ENCODE peak calls at places on chromosomes 16 and 17, in seven cellular contexts. O is heart right ventricle, T is foreskin fibroblast, Y is cardiac fibroblast, J is neural progenitor cell, U is A549, B is GM12878. E is an unnamed sample.

GRCh38 chr17:82881900-82882714 is 42.3 kb upstream of the ZNF750 start:
- DNase-seq in T (no peak), O (no peak), Y (no peak), U (no peak), J (no peak), B (no peak), E (no peak)

GRCh38 chr17:28828294-28829040 is 14.1 kb downstream of the FAM222B start:
- DNase-seq in U (no peak), Y (peak; percentile 68), O (no peak), J (no peak), B (no peak), T (peak; percentile 46), E (no peak)

GRCh38 chr17:6910987-6911603 is 79.6 kb upstream of the TEKT1 start:
- DNase-seq in T (peak; percentile 71), J (peak; percentile 62), B (no peak), O (no peak), U (peak; percentile 56), Y (peak; percentile 69), E (peak; percentile 55)

GRCh38 chr17:68585643-68586042 is 15.5 kb downstream of the FAM20A start:
- DNase-seq in B (no peak), J (no peak), T (no peak), Y (no peak), O (no peak), U (no peak), E (peak; percentile 58)

GRCh38 chr17:80029235-80029974 is 6.3 kb downstream of the TBC1D16 start:
- DNase-seq in O (peak; percentile 82), Y (peak; percentile 90), B (no peak), U (no peak), T (peak; percentile 94), J (no peak), E (peak; percentile 20)

GRCh38 chr17:75074532-75074931 is 13.2 kb upstream of the SLC16A5 start:
- DNase-seq in T (no peak), U (no peak), J (no peak), Y (no peak), B (no peak), O (no peak), E (no peak)

GRCh38 chr17:59361386-59361785 is 29.9 kb downstream of the YPEL2 start:
- DNase-seq in Y (peak; percentile 96), B (no peak), T (peak; percentile 93), J (no peak), U (no peak), O (no peak), E (peak; percentile 36)

GRCh38 chr17:44198721-44199552 is 747 bp downstream of the ATXN7L3 start:
- DNase-seq in Y (peak; percentile 42), J (peak; percentile 89), B (no peak), T (peak; percentile 72), U (peak; percentile 85), O (peak; percentile 60), E (peak; percentile 53)

GRCh38 chr16:71399801-71400563 is 41.5 kb downstream of the CALB2 start:
- DNase-seq in B (no peak), O (no peak), Y (no peak), U (no peak), J (no peak), T (no peak), E (no peak)

GRCh38 chr17:15261063-15261817 is 3.9 kb downstream of the PMP22 start:
- DNase-seq in J (peak; percentile 85), U (peak; percentile 87), Y (peak; percentile 65), B (no peak), T (peak; percentile 80), O (peak; percentile 46), E (no peak)

GRCh38 chr17:47170710-47171109 is 18.4 kb downstream of the CDC27 start:
- DNase-seq in U (no peak), B (no peak), J (no peak), T (no peak), O (no peak), Y (no peak), E (no peak)

GRCh38 chr17:19343671-19344151 is 18.8 kb downstream of the B9D1 start:
- DNase-seq in Y (no peak), T (no peak), O (no peak), U (no peak), B (no peak), J (no peak), E (no peak)

GRCh38 chr17:48723555-48724239 is 712 bp downstream of the PRAC2 start:
- DNase-seq in T (peak; percentile 63), Y (no peak), B (no peak), U (no peak), O (no peak), J (peak; percentile 59), E (no peak)

DNA sequence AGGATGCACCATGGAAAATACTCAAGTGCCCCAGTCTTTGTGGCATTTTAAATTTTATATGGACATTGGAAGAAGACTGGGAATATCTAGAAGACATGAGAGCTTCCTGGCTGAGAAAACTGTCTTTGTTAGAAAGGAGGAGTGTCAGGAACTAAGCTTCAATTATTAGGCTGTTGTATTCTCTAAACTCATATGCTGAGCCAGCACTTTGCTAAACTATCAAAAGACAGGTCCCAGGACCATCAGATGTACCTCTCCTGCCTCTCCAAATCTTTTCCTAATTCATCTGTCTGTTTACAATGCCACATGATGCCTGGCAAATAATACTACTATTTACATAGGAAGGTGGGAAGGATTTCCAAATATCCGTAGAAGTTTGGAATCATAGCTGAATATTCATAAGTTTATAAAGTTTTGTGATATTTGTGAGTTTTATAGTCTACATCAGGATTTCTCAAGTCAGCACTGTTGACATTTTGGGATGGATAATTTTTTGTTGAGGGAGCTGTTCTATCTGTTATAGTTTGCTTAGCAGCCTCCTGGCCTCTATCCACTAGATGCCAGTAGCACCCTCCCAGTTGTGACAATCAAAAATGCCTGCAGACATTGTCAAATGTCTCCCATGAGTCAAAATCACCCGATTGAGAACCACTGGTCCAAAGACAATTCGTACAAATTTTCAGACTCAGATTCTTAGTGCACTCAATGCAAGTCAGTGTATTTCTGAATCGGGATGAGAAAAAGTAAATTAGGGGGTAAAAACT is 61.2 kb upstream of the NETO2 start:
- DNase-seq in J (peak; percentile 3), T (no peak), O (no peak), U (no peak), B (no peak), Y (no peak), E (no peak)
- TF ChIP-seq CTCF in J (peak; percentile 29), T (no peak), O (no peak), U (no peak), B (peak; percentile 23), Y (no peak), E (peak; percentile 28)

GRCh38 chr17:72177738-72178137 is 56.9 kb downstream of the SOX9 start:
- DNase-seq in Y (no peak), B (no peak), J (no peak), U (no peak), T (no peak), O (no peak), E (no peak)
- H3K4me3 ChIP-seq in Y (no peak overlapping the region), B (no peak overlapping the region), J (no peak overlapping the region), U (no peak overlapping the region), T (no peak overlapping the region), O (no peak overlapping the region), E (no peak overlapping the region)

DNA sequence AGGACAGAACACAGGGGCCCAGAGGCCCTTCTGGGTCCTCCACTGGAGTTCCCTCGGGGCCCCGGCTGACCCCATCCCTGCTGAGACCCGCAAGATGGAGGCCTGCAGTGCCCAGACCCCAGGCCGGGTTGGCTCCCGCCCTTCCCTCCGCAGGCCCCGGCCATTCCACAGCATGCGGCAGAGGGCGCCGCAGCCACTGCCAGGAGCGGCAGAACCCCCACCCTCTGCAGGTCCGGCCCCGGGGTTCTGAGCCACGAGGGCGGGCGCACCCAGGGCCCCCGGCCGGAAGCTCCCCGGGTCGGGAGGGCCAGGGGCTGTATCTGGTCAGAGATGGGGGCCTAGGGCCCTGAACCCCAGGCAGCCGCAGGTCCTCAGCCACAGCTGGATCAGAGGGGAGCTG is 2.4 kb upstream of the PERCC1 start:
- DNase-seq in O (no peak), U (peak; percentile 82), J (peak; percentile 70), B (no peak), T (peak; percentile 42), Y (peak; percentile 19), E (no peak)
- TF ChIP-seq CTCF in O (peak; percentile 15), U (peak; percentile 45), J (peak; percentile 55), B (peak; percentile 68), T (peak; percentile 31), Y (peak; percentile 35), E (peak; percentile 22)

GRCh38 chr17:76239538-76240274 is 587 bp downstream of the RNF157 start:
- DNase-seq in U (no peak), T (peak; percentile 30), B (no peak), O (no peak), Y (no peak), J (peak; percentile 63), E (no peak)
- H3K4me3 ChIP-seq in U (peak overlapping the region; percentile 54), T (peak overlapping the region; percentile 29), B (peak overlapping the region; percentile 33), O (peak overlapping the region; percentile 56), Y (no peak overlapping the region), J (peak overlapping the region; percentile 54), E (no peak overlapping the region)

GRCh38 chr16:523097-523741 is 4.3 kb upstream of the CAPN15 start:
- DNase-seq in Y (no peak), T (no peak), J (no peak), B (no peak), U (no peak), O (no peak), E (no peak)

GRCh38 chr16:522320-523096 is 5.0 kb upstream of the CAPN15 start:
- DNase-seq in O (no peak), J (no peak), T (peak; percentile 15), B (no peak), U (no peak), Y (no peak), E (no peak)

GRCh38 chr16:519841-520687 is 7.4 kb upstream of the CAPN15 start:
- DNase-seq in Y (no peak), B (no peak), J (no peak), O (no peak), U (no peak), T (no peak), E (no peak)

GRCh38 chr16:520847-521246 is 6.7 kb upstream of the CAPN15 start:
- DNase-seq in T (no peak), U (no peak), B (no peak), Y (no peak), O (no peak), J (no peak), E (no peak)

DNA sequence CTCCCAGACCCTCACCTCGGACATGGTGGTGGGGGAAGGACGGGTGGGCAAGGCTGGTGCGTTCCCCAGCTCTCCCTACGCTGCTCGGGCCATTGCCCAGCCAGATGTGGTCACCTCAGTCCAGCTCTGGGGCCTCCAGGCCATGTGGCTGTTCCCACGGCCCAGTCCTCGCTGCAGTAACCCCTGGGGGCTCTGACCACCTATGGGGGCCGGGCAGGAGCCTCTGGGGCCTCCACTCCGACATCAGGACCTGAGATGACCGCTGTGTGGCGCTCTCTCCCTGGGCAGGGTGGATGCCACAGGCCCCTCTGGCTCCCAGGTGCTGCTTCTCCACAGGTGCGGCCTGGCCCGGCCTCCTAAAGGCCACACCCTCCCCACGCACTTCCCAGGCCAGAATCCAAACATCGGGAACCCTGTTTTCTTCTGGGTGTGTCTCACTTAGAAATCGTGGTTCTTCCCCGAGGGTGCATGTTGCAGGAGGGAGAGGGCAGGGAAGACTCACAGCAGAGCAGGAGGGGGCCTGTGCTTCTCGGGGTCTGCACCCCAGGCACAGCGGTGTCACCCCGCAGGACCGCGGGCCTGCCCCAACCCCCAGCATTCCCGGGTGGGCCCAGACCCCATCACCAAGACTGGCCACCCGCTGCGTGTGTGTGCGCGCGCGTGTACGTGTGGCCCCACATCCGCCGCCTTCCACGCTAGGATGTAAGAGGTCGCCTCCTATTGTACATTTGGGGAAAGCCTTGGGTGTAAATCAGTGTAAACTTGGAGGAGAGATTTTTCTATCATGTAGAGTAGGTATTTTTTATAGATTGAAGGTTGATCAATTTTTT is 5.9 kb upstream of the CAPN15 start:
- DNase-seq in B (no peak), Y (no peak), T (no peak), O (no peak), U (no peak), J (no peak), E (peak; percentile 36)
- TF ChIP-seq CTCF in B (no peak), Y (no peak), T (no peak), O (no peak), U (no peak), J (peak; percentile 35), E (peak; percentile 42)

E was measured in epithelial cell of esophagus.